ENCODE peak calls at places on chromosomes 16 and 17, in four cellular contexts. R is vagina, W is PC-9, S is neural progenitor cell. B is an unnamed sample. For H3K4me1, the result is how much of the 10 kb centered on the place peaks cover.

GRCh38 chr17:16926591-16927451 is 45.1 kb downstream of the TNFRSF13B start:
- DNase-seq in R (no peak), W (no peak), S (no peak), B (no peak)

GRCh38 chr17:35448214-35448898 is at the start of gene SLFN13:
- DNase-seq in R (no peak), W (peak), S (peak), B (no peak)

GRCh38 chr16:13392341-13392740 is 490.9 kb downstream of the SHISA9 start:
- DNase-seq in R (no peak), W (no peak), S (no peak), B (no peak)

GRCh38 chr17:41190328-41190727 is 641 bp downstream of the KRTAP9-1 start:
- DNase-seq in R (no peak), W (no peak), S (no peak), B (no peak)

GRCh38 chr16:25838724-25839186 is 147.0 kb downstream of the HS3ST4 start:
- DNase-seq in R (no peak), W (peak), S (peak), B (peak)

GRCh38 chr17:29051731-29052130 is 8.8 kb downstream of the PIPOX start:
- DNase-seq in R (no peak), W (no peak), S (no peak), B (no peak)

GRCh38 chr16:47258874-47259461 is 115.2 kb upstream of the NETO2 start:
- DNase-seq in R (no peak), W (no peak), S (peak), B (peak)

GRCh38 chr17:77666881-77667395 is 291.6 kb upstream of the TNRC6C start:
- DNase-seq in R (no peak), W (no peak), S (no peak), B (no peak)

GRCh38 chr17:45964634-45965033 is 34.4 kb upstream of the STH start:
- DNase-seq in R (no peak), W (no peak), S (no peak), B (no peak)

GRCh38 chr17:11209906-11210305 is 31.1 kb upstream of the SHISA6 start:
- DNase-seq in R (peak), W (no peak), S (no peak), B (no peak)

GRCh38 chr17:11212792-11213191 is 28.2 kb upstream of the SHISA6 start:
- DNase-seq in R (peak), W (no peak), S (no peak), B (no peak)
- TF ChIP-seq CTCF in R (no peak), W (no peak), S (no peak), B (no peak)

DNA sequence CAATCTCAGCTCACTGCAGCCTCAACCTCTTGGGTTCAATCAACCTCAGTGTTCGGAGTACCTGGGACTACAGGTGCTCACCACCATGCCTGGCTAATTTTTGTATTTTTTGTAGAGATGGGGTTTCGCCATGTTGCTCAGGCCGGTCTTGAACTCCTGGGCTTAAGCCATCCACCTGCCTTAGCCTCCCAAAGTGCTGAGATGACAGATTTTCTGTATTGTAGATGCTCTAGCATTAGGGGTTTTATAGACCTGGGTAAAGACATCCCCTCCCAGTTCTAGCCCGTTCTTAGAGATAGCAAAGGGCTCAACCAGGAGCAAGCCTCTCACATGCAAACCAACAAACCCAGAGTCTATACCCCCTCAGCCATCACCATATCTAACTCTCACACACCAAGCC is 57.3 kb downstream of the XYLT1 start:
- DNase-seq in R (no peak), W (no peak), S (no peak), B (no peak)
- H3K4me1 ChIP-seq in R (under half), W (under half), S (under half), B (under half)

GRCh38 chr17:194844-195602 is 13.6 kb upstream of the DOC2B start:
- DNase-seq in R (no peak), W (no peak), S (no peak), B (no peak)

GRCh38 chr17:199806-200603 is 18.6 kb upstream of the DOC2B start:
- DNase-seq in R (no peak), W (no peak), S (no peak), B (no peak)

GRCh38 chr17:193841-194806 is 12.7 kb upstream of the DOC2B start:
- DNase-seq in R (no peak), W (no peak), S (no peak), B (no peak)

GRCh38 chr17:199195-199604 is 17.8 kb upstream of the DOC2B start:
- DNase-seq in R (no peak), W (no peak), S (no peak), B (no peak)

DNA sequence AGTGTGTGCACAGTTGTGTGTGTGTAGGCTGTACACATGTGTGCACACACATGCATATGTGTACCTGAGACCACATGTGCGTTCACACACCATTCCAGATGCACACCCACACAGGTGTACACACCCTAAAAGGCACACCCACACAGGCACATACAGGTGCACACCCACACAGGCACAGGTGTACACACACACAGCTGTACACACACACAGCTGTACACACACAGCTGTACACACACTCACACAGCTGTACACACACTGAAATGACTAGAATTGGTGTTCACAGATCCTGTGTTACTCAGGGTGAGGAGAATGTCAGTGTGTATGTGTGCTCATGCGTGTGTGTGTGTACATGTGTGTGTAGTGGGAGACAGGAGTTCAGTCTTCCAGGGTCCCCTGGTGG is 15.9 kb upstream of the DOC2B start:
- DNase-seq in R (no peak), W (no peak), S (no peak), B (no peak)
- H3K4me3 ChIP-seq in R (no peak), W (no peak), S (no peak), B (no peak)

GRCh38 chr17:56159764-56160394 is 6.6 kb downstream of the ANKFN1 start:
- DNase-seq in R (no peak), W (no peak), S (peak), B (no peak)
- TF ChIP-seq CTCF in R (no peak), W (no peak), S (no peak), B (no peak)

B was measured in Panc1.